ENCODE peak calls at places on chromosomes 3 and 15, in four cellular contexts. H is HepG2, D is SK-N-SH, N is H1. V is an unnamed sample.

GRCh38 chr15:71925145-71925544 is 114.8 kb downstream of the NR2E3 start:
- DNase-seq in N (no peak), H (no peak), D (no peak), V (no peak)

GRCh38 chr15:57118013-57118799 is 199.8 kb downstream of the TCF12 start:
- DNase-seq in D (no peak), H (peak), N (no peak), V (no peak)

GRCh38 chr15:90988249-90988648 is 6.1 kb downstream of the PRC1 start:
- DNase-seq in N (no peak), H (no peak), D (peak), V (peak)

GRCh38 chr3:4426261-4426781 is 40.7 kb downstream of the SUMF1 start:
- DNase-seq in N (no peak), D (no peak), H (no peak), V (no peak)

GRCh38 chr15:81877533-81878227 is 168.1 kb downstream of the MEX3B start:
- DNase-seq in D (no peak), N (no peak), H (no peak), V (no peak)

GRCh38 chr15:49041406-49041805 is 4.8 kb downstream of the SECISBP2L start:
- DNase-seq in D (no peak), N (no peak), H (peak), V (no peak)

GRCh38 chr3:10941972-10942371 is 50.6 kb upstream of the SLC6A1 start:
- DNase-seq in D (no peak), N (peak), H (no peak), V (no peak)

GRCh38 chr15:100966997-100967396 is 47.8 kb downstream of the LRRK1 start:
- DNase-seq in N (no peak), D (no peak), H (no peak), V (no peak)

GRCh38 chr15:37819191-37819590 is 115.2 kb upstream of the TMCO5A start:
- DNase-seq in D (no peak), N (no peak), H (no peak), V (no peak)

GRCh38 chr3:129611812-129612349 is 5.4 kb upstream of the PLXND1 start:
- DNase-seq in N (peak), H (peak), D (no peak), V (no peak)

GRCh38 chr15:41695750-41696436 is 35.7 kb downstream of the MGA start:
- DNase-seq in D (peak), H (peak), N (no peak), V (no peak)

GRCh38 chr3:67647390-67647878 is 7.0 kb downstream of the SUCLG2 start:
- DNase-seq in H (peak), D (no peak), N (no peak), V (peak)

GRCh38 chr3:67947808-67948508 is 293.5 kb upstream of the SUCLG2 start:
- DNase-seq in D (no peak), H (peak), N (peak), V (peak)

GRCh38 chr3:88093266-88093665 is 34.2 kb downstream of the ZNF654 start:
- DNase-seq in D (no peak), N (no peak), H (no peak), V (peak)

GRCh38 chr3:71512000-71512399 is 71.5 kb downstream of the FOXP1 start:
- DNase-seq in H (peak), N (no peak), D (no peak), V (no peak)

GRCh38 chr3:176090727-176091126 is 1106.6 kb downstream of the TBL1XR1 start:
- DNase-seq in D (no peak), H (no peak), N (no peak), V (no peak)

GRCh38 chr3:102353804-102354203 is 81.0 kb upstream of the ZPLD1 start:
- DNase-seq in D (no peak), H (no peak), N (no peak), V (no peak)

GRCh38 chr3:134718736-134719135 is 67.9 kb upstream of the KY start:
- DNase-seq in H (no peak), N (no peak), D (no peak), V (no peak)

GRCh38 chr15:28140062-28140461 is 40.9 kb upstream of the OCA2 start:
- DNase-seq in D (no peak), H (no peak), N (no peak), V (no peak)

GRCh38 chr3:9884555-9885165 is 4.6 kb upstream of the CIDEC start:
- DNase-seq in D (no peak), N (no peak), H (peak), V (no peak)

GRCh38 chr3:35549690-35550089 is 89.6 kb upstream of the ARPP21 start:
- DNase-seq in H (no peak), D (no peak), N (no peak), V (no peak)

GRCh38 chr3:42264399-42265058 is 1.5 kb downstream of the CCK start:
- DNase-seq in N (peak), H (no peak), D (peak), V (no peak)
- TF ChIP-seq JUND in N (no peak), H (no peak), D (no peak), V (no peak)

GRCh38 chr3:177484926-177485325 is 287.6 kb upstream of the TBL1XR1 start:
- DNase-seq in N (no peak), D (no peak), H (no peak), V (no peak)
- TF ChIP-seq JUND in N (no peak), D (no peak), H (no peak), V (no peak)

GRCh38 chr3:108099203-108099602 is 8.4 kb upstream of the CD47 start:
- DNase-seq in D (no peak), H (no peak), N (no peak), V (no peak)
- TF ChIP-seq JUND in D (no peak), H (no peak), N (no peak), V (no peak)

GRCh38 chr15:95843241-95843851 is 487.2 kb upstream of the NR2F2 start:
- DNase-seq in N (no peak), H (no peak), D (no peak), V (no peak)
- TF ChIP-seq JUND in N (no peak), H (no peak), D (no peak), V (no peak)

GRCh38 chr3:169454823-169455222 is 208.7 kb downstream of the MECOM start:
- DNase-seq in H (no peak), D (no peak), N (no peak), V (peak)
- TF ChIP-seq JUND in H (no peak), D (no peak), N (no peak), V (peak)

DNA sequence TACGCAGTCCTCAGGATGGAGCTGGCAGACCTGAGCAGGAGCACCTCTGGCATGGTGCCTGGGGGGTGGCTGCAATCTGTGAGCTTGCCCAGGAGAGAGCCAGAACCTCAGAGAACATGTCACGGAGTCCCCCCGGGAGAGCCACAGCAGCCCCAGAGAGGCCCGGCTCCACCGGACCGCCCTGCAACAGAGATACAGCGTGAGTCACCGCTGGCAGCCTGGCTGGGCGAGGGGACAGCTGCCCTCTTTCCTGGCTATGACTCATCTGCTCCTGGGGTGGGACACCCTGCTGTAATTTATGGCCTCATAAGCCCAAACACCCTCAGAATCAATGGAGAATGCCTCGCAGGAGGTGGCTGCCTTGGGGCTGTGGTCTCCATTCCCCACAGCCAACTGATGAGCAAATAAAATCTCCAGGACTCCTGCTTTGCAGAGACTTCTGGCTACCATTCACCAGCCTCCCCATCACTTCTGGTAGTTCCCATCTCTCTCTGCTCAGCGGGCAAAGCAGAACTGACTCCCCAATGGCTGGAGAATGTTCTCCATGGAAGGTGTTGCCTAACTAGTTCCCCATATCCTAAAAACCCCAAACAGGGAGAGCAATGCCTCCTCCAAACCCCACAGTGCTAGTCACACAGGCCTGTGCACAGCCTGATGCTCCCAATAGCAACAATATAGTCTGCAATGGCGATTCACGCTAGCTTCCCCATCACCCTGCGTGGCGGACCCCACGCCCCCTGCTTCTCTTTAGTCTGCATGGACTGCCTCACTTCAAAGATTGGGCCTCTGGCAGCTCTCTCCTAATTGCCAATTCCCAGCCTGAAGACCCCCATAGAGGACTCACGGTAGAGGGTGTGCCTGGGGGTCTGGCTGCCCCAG is 21.6 kb downstream of the ACSBG1 start:
- DNase-seq in H (peak), N (peak), D (peak), V (no peak)
- TF ChIP-seq JUND in H (no peak), N (no peak), D (peak), V (no peak)

GRCh38 chr15:50463423-50464358 is 39.5 kb downstream of the USP8 start:
- DNase-seq in N (no peak), H (peak), D (no peak), V (peak)
- TF ChIP-seq JUND in N (no peak), H (no peak), D (no peak), V (no peak)

DNA sequence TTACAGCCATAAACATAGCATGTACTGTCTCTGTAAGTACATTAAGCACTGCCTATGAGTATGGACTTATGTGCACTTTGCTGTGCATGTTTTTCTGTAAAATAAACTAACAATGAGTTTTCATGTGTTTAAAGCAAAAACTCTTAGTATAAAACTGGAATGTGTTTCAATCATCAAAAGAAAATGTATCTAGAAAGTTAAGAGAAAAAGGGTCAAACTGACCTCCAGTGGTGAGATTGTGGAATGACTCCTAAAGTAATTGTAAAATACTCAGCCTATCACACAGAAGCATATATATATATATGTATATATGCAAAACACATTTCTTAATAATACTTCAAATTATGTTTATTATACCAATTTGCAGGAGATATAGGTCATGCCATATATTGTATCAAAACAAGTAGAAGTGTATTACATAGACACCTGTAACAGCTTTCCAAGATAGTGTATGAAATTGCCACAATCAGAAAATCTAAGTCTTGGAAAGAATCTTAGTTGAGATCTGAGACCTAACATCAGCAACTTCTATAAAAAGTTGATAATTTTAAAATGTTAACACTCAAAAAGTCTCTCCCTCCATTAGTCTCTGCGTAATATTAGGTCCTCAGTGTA is 199.6 kb downstream of the FMN1 start:
- DNase-seq in D (peak), N (no peak), H (peak), V (peak)
- TF ChIP-seq JUND in D (no peak), N (no peak), H (no peak), V (no peak)

GRCh38 chr15:59051867-59052861 is 52.8 kb upstream of the CCNB2 start:
- DNase-seq in D (no peak), N (no peak), H (no peak), V (no peak)
- TF ChIP-seq JUND in D (no peak), N (no peak), H (no peak), V (no peak)

DNA sequence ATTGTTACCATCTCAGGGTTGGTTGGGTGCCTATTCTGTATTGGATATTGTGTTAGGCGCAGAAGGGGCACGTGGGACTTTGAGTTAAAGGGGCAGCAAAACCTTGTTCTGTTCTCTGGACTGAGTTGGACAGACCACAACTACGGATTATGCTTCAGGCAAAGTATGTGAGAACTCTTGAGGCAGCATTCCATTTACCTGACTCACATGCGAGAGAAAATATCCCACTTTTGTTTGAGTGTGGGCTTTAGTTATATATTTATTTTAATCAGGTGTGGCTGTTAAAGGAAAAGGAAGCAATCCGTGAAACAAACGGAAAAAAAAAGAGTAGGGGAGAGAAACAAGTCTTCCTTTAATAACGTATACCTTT is 627 bp upstream of the PLS1 start:
- DNase-seq in H (peak), D (no peak), N (no peak), V (peak)
- TF ChIP-seq JUND in H (peak), D (peak), N (peak), V (peak)